ENCODE peak calls at places on chromosomes 4 and X, in four cellular contexts. B is AG09319; T is stimulated activated CD8-positive, alpha-beta memory T cell treated with anti-CD3 and anti-CD28 coated beads, Interleukin-4, amount 100 ng/mL, for 1 hour; G is CD4-positive, alpha-beta memory T cell. C is an unnamed sample.

GRCh38 chr4:20462426-20463175 is 210.9 kb downstream of the SLIT2 start:
- DNase-seq in B (no peak), T (no peak), G (no peak), C (no peak)

GRCh38 chr4:173398251-173398650 is 665 bp downstream of the SCRG1 start:
- DNase-seq in B (no peak), T (no peak), G (no peak), C (no peak)

GRCh38 chrX:23317799-23318724 is 16.6 kb upstream of the PTCHD1 start:
- DNase-seq in B (no peak), T (no peak), G (no peak), C (peak; percentile 29)

GRCh38 chrX:129642641-129643040 is 12.1 kb downstream of the APLN start:
- DNase-seq in B (no peak), T (no peak), G (no peak), C (no peak)

GRCh38 chr4:159060161-159060560 is 42.7 kb upstream of the RAPGEF2 start:
- DNase-seq in B (no peak), T (no peak), G (no peak), C (no peak)

GRCh38 chr4:85556293-85556692 is 81.3 kb downstream of the ARHGAP24 start:
- DNase-seq in B (no peak), T (no peak), G (no peak), C (no peak)

GRCh38 chr4:72846280-72847111 is 223.0 kb downstream of the COX18 start:
- DNase-seq in B (peak; percentile 4), T (no peak), G (no peak), C (peak; percentile 19)

GRCh38 chr4:39576268-39576667 is 49.0 kb upstream of the UGDH start:
- DNase-seq in B (no peak), T (no peak), G (no peak), C (no peak)

GRCh38 chr4:184383497-184384055 is 90.8 kb downstream of the IRF2 start:
- DNase-seq in B (peak; percentile 69), T (no peak), G (no peak), C (no peak)

GRCh38 chrX:10926906-10927305 is 184.2 kb upstream of the HCCS start:
- DNase-seq in B (no peak), T (no peak), G (no peak), C (no peak)

GRCh38 chr4:138863160-138863559 is 152.4 kb upstream of the NOCT start:
- DNase-seq in B (no peak), T (no peak), G (no peak), C (no peak)

GRCh38 chr4:149959391-149959790 is 118.9 kb upstream of the DCLK2 start:
- DNase-seq in B (no peak), T (no peak), G (no peak), C (no peak)

GRCh38 chr4:168057412-168057811 is 34.9 kb upstream of the ANXA10 start:
- DNase-seq in B (no peak), T (no peak), G (no peak), C (no peak)

GRCh38 chr4:182142146-182143085 is 100.8 kb upstream of the TENM3 start:
- DNase-seq in B (no peak), T (no peak), G (no peak), C (no peak)

GRCh38 chr4:183266386-183266785 is 53.7 kb downstream of the CLDN22 start:
- DNase-seq in B (no peak), T (no peak), G (no peak), C (no peak)

GRCh38 chrX:142819461-142819860 is 206.3 kb upstream of the SPANXN4 start:
- DNase-seq in B (no peak), T (no peak), G (no peak), C (no peak)

GRCh38 chr4:189974056-189974455 is 33.4 kb downstream of the FRG1 start:
- DNase-seq in B (no peak), T (no peak), G (no peak), C (no peak)

GRCh38 chr4:188976644-188977115 is 837.4 kb downstream of the TRIML1 start:
- DNase-seq in B (peak; percentile 32), T (no peak), G (no peak), C (no peak)

GRCh38 chrX:34381241-34381640 is 249.1 kb upstream of the FAM47A start:
- DNase-seq in B (no peak), T (no peak), G (no peak), C (no peak)

GRCh38 chr4:30720021-30720655 is at the start of gene PCDH7:
- DNase-seq in B (no peak), T (no peak), G (no peak), C (peak; percentile 73)

GRCh38 chrX:129790808-129791207 is 11.1 kb downstream of the SASH3 start:
- DNase-seq in B (no peak), T (no peak), G (no peak), C (no peak)

GRCh38 chr4:181018472-181018871 is 1224.7 kb upstream of the TENM3 start:
- DNase-seq in B (no peak), T (no peak), G (no peak), C (no peak)

GRCh38 chr4:38620025-38620424 is 44.0 kb upstream of the KLF3 start:
- DNase-seq in B (no peak), T (no peak), G (no peak), C (no peak)

GRCh38 chrX:41238543-41238942 is 95.4 kb upstream of the DDX3X start:
- DNase-seq in B (no peak), T (no peak), G (no peak), C (no peak)

GRCh38 chr4:145482209-145483021 is 762 bp downstream of the SMAD1 start:
- DNase-seq in B (peak; percentile 41), T (no peak), G (no peak), C (peak; percentile 59)

GRCh38 chrX:121642415-121642814 is 595.0 kb downstream of the GLUD2 start:
- DNase-seq in B (peak; percentile 38), T (no peak), G (no peak), C (no peak)

GRCh38 chr4:929970-930625 is 2.0 kb downstream of the GAK start:
- DNase-seq in B (no peak), T (no peak), G (no peak), C (peak; percentile 78)

GRCh38 chr4:14334166-14334565 is 668.1 kb upstream of the CPEB2 start:
- DNase-seq in B (no peak), T (no peak), G (no peak), C (no peak)